ENCODE peak calls at places on chromosome 7, in six cellular contexts. H is activated CD8-positive, alpha-beta memory T cell treated with anti-CD3 and anti-CD28 coated beads, Interleukin-2, amount 10 ng/mL, durations not matched to agents 7 days and 5 days; Z is mesendoderm; N is AG08395; M is mucosa of gallbladder; J is WERI-Rb-1. I is an unnamed sample.

GRCh38 chr7:32501522-32501921 is 6.2 kb downstream of the AVL9 start:
- DNase-seq in H (no peak), Z (no peak), N (peak; percentile 46), M (no peak), J (no peak), I (no peak)

GRCh38 chr7:41886257-41886905 is 183.5 kb upstream of the INHBA start:
- DNase-seq in H (no peak), Z (peak; percentile 85), N (peak; percentile 84), M (peak; percentile 32), J (no peak), I (no peak)

GRCh38 chr7:20220293-20220755 is 3.1 kb upstream of the MACC1 start:
- DNase-seq in H (no peak), Z (no peak), N (no peak), M (no peak), J (no peak), I (no peak)

GRCh38 chr7:109793-110556 is 82.4 kb upstream of the FAM20C start:
- DNase-seq in H (no peak), Z (no peak), N (no peak), M (no peak), J (no peak), I (no peak)

GRCh38 chr7:73827568-73828106 is 3.2 kb upstream of the CLDN4 start:
- DNase-seq in H (no peak), Z (peak; percentile 67), N (no peak), M (peak; percentile 84), J (peak; percentile 91), I (peak; percentile 80)

GRCh38 chr7:44547536-44548221 is 6.5 kb upstream of the NPC1L1 start:
- DNase-seq in H (no peak), Z (no peak), N (no peak), M (no peak), J (no peak), I (no peak)

GRCh38 chr7:7157177-7157886 is 25.0 kb upstream of the C1GALT1 start:
- DNase-seq in H (peak; percentile 89), Z (no peak), N (peak; percentile 83), M (no peak), J (no peak), I (no peak)

GRCh38 chr7:50307368-50308012 is 3.0 kb downstream of the IKZF1 start:
- DNase-seq in H (peak; percentile 87), Z (no peak), N (no peak), M (no peak), J (no peak), I (no peak)

GRCh38 chr7:131722371-131722770 is 165.9 kb upstream of the PODXL start:
- DNase-seq in H (no peak), Z (no peak), N (peak; percentile 11), M (no peak), J (no peak), I (no peak)

GRCh38 chr7:7720193-7720592 is 1.8 kb upstream of the RPA3 start:
- DNase-seq in H (no peak), Z (no peak), N (no peak), M (no peak), J (no peak), I (no peak)